ENCODE peak calls at places on chromosomes 7 and 10, in five cellular contexts. I, S, P, M and C are unnamed samples.
A peak's percentile ranks its signal among the peaks of the same experiment; 100 is the strongest.

GRCh38 chr10:58158806-58159205 is 108.9 kb downstream of the IPMK start:
- DNase-seq in S (no peak), P (no peak), M (no peak), I (no peak), C (no peak)

GRCh38 chr10:33352154-33352553 is 17.7 kb upstream of the NRP1 start:
- DNase-seq in M (no peak), P (no peak), S (no peak), I (peak; percentile 73), C (no peak)

GRCh38 chr10:79377557-79378382 is 30.5 kb downstream of the PPIF start:
- DNase-seq in M (no peak), I (no peak), S (no peak), P (no peak), C (peak; percentile 2)

GRCh38 chr7:5296627-5297226 is 14.0 kb downstream of the SLC29A4 start:
- DNase-seq in P (no peak), S (peak; percentile 70), I (peak; percentile 13), M (no peak), C (peak; percentile 63)

GRCh38 chr7:124550036-124550435 is 215.6 kb downstream of the GPR37 start:
- DNase-seq in M (no peak), P (no peak), I (no peak), S (no peak), C (no peak)

GRCh38 chr10:96172666-96173065 is 42.6 kb downstream of the ZNF518A start:
- DNase-seq in M (no peak), I (no peak), S (no peak), P (no peak), C (no peak)

GRCh38 chr7:107692501-107692900 is 31.9 kb downstream of the SLC26A4 start:
- DNase-seq in S (no peak), I (peak; percentile 23), M (no peak), P (no peak), C (no peak)

GRCh38 chr10:129505500-129506075 is 38.5 kb downstream of the MGMT start:
- DNase-seq in P (no peak), S (no peak), M (no peak), I (no peak), C (no peak)

GRCh38 chr10:72186633-72187330 is 29.0 kb upstream of the ANAPC16 start:
- DNase-seq in M (no peak), P (peak; percentile 15), S (no peak), I (peak; percentile 80), C (no peak)
- H3K4me3 ChIP-seq in M (no peak overlapping the region), P (no peak overlapping the region), S (no peak overlapping the region), I (no peak overlapping the region), C (no peak overlapping the region)

GRCh38 chr10:42755591-42756093 is 27.0 kb upstream of the BMS1 start:
- DNase-seq in M (no peak), I (no peak), S (no peak), P (no peak), C (no peak)

GRCh38 chr10:42753507-42754154 is 29.0 kb upstream of the BMS1 start:
- DNase-seq in S (no peak), P (no peak), M (no peak), I (peak; percentile 55), C (no peak)

GRCh38 chr10:42753126-42753506 is 29.5 kb upstream of the BMS1 start:
- DNase-seq in I (peak; percentile 77), P (peak; percentile 83), M (peak; percentile 72), S (peak; percentile 24), C (peak; percentile 89)

GRCh38 chr10:42755028-42755451 is 27.6 kb upstream of the BMS1 start:
- DNase-seq in M (no peak), I (no peak), S (no peak), P (no peak), C (no peak)

GRCh38 chr10:42754155-42755027 is 28.2 kb upstream of the BMS1 start:
- DNase-seq in P (no peak), I (peak; percentile 13), S (no peak), M (no peak), C (peak; percentile 10)
- H3K27me3 ChIP-seq in P (peaks cover 48% of the 10 kb centered on the region), I (peaks cover 35% of the 10 kb centered on the region), S (peaks cover 19% of the 10 kb centered on the region), M (no peaks in the 10 kb centered on the region), C (no peaks in the 10 kb centered on the region)

GRCh38 chr7:15214981-15215380 is 312.4 kb upstream of the DGKB start:
- DNase-seq in S (no peak), P (no peak), M (no peak), I (no peak), C (no peak)
- H3K36me3 ChIP-seq in S (no peaks in the 10 kb centered on the region), P (no peaks in the 10 kb centered on the region), M (no peaks in the 10 kb centered on the region), I (no peaks in the 10 kb centered on the region), C (no peaks in the 10 kb centered on the region)

GRCh38 chr10:614341-614664 is 75.2 kb downstream of the DIP2C start:
- DNase-seq in I (no peak), P (no peak), S (no peak), M (no peak), C (no peak)

GRCh38 chr10:613661-614340 is 75.7 kb downstream of the DIP2C start:
- DNase-seq in S (no peak), M (no peak), P (no peak), I (no peak), C (no peak)

GRCh38 chr10:614772-615582 is 74.5 kb downstream of the DIP2C start:
- DNase-seq in I (no peak), M (no peak), S (no peak), P (no peak), C (no peak)

GRCh38 chr10:617471-617870 is 72.0 kb downstream of the DIP2C start:
- DNase-seq in I (no peak), P (no peak), M (no peak), S (no peak), C (no peak)

GRCh38 chr10:615583-616152 is 73.8 kb downstream of the DIP2C start:
- DNase-seq in P (no peak), I (no peak), S (no peak), M (no peak), C (no peak)
- H3K4me3 ChIP-seq in P (no peak overlapping the region), I (no peak overlapping the region), S (no peak overlapping the region), M (no peak overlapping the region), C (no peak overlapping the region)

DNA sequence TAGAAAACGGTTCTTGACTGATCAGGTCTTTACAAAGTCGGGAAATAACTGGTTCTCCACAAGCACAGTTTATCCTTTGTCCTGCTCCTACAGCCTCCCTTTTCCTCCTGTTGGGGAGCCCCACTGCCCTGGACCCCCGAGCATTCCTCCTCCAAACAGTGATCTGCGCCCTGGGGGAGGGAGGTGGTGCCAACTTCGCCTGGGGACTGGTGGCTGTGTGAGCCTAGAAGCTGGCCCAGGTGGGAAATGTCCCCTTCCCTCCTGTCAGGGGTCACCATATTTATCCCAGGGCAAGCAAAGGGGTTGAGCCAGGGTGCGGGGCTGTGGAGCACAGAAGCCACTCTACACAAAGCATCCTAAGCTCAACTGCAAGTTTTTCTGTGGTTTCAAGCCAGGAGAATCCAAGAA is 5.2 kb downstream of the HMX3 start:
- DNase-seq in P (no peak), M (no peak), I (no peak), S (no peak), C (no peak)
- H3K27me3 ChIP-seq in P (peaks cover 100% of the 10 kb centered on the region), M (no peaks in the 10 kb centered on the region), I (peaks cover 100% of the 10 kb centered on the region), S (peaks cover 47% of the 10 kb centered on the region), C (no peaks in the 10 kb centered on the region)

DNA sequence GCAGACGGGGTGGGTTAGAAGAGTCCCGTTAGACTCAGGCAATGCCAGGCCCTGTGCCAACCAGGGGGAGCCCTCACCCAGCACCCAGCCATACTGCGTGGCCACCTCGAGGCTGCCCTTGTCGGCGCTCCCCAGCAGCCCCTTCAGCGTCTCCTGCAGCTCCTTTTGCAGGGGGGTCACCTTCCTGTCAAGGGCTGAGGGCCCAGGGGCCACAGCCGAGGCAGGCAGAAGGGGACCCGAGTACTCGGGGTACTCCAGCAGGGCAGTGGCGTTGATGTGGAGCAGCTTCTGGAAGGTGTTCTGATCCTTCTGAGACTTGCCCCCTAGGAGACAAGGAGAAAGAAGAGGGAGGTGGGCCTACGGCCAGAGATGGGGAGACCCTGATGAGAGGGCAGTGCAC is 9.7 kb downstream of the TBRG4 start:
- DNase-seq in S (no peak), P (no peak), M (no peak), I (no peak), C (no peak)
- H3K36me3 ChIP-seq in S (peaks cover 80% of the 10 kb centered on the region), P (peaks cover 72% of the 10 kb centered on the region), M (peaks cover 68% of the 10 kb centered on the region), I (peaks cover 7% of the 10 kb centered on the region), C (peaks cover 79% of the 10 kb centered on the region)

GRCh38 chr10:62025134-62025794 is 123.8 kb downstream of the ARID5B start:
- DNase-seq in P (no peak), M (no peak), I (peak; percentile 49), S (no peak), C (no peak)

GRCh38 chr10:62023289-62023688 is 121.8 kb downstream of the ARID5B start:
- DNase-seq in P (no peak), M (no peak), S (no peak), I (no peak), C (no peak)

GRCh38 chr10:62022830-62023229 is 121.3 kb downstream of the ARID5B start:
- DNase-seq in S (no peak), P (no peak), M (no peak), I (no peak), C (no peak)

GRCh38 chr10:62021978-62022802 is 120.7 kb downstream of the ARID5B start:
- DNase-seq in P (no peak), M (no peak), I (no peak), S (no peak), C (no peak)

DNA sequence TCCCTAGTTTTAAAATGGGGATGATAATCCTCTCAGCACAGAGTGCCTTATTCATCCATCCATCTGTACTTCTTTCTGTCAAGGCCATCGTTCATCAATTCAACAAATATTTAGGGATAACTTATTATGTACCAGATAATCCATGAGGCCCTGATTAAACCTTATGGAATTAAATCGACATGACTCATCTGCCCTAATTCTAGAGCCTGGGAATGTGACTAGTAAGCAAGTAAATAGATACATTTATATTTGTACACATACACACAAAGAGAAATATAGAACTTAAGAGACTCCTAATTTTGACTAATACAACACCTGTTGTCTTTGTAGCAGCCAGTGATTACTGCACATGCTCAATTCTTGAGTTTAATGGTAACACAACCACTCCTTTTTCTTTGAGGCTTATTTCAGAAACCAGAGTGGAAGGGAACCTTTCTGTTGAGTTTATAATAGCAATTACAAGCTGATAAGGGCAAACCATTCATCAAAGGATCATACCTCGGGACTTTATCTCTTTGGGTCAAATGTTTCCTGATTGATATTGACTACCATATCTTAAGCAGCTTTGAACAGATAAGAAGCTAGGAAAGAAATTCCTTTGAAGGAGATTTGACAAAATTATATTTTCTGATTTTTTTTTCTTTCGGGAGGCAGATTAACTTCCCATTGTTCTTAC is 122.7 kb downstream of the ARID5B start:
- DNase-seq in I (no peak), S (no peak), P (no peak), M (no peak), C (no peak)
- H3K4me3 ChIP-seq in I (no peak overlapping the region), S (no peak overlapping the region), P (no peak overlapping the region), M (no peak overlapping the region), C (no peak overlapping the region)

GRCh38 chr7:132577206-132578049 is 1.2 kb upstream of the PLXNA4 start:
- DNase-seq in P (peak; percentile 42), I (peak; percentile 74), S (no peak), M (no peak), C (peak; percentile 4)
- H3K27me3 ChIP-seq in P (peaks cover 64% of the 10 kb centered on the region), I (no peaks in the 10 kb centered on the region), S (peaks cover 33% of the 10 kb centered on the region), M (peaks cover 30% of the 10 kb centered on the region), C (peaks cover 63% of the 10 kb centered on the region)